ENCODE peak calls at places on chromosomes 1 and 21, in nine cellular contexts. E is GM06990, Q is epithelial cell of esophagus, M is colonic mucosa, N is AG10803, T is fibroblast of lung, X is AG04450, Y is astrocyte of the spinal cord, I is progenitor cell of endocrine pancreas. R is an unnamed sample.

GRCh38 chr1:157131281-157131680 is 6.9 kb downstream of the ETV3 start:
- DNase-seq in E (no peak), Q (no peak), M (no peak), N (no peak), T (no peak), X (no peak), Y (no peak), I (no peak), R (no peak)

GRCh38 chr1:246566808-246567154 is 525 bp downstream of the CNST start:
- DNase-seq in E (no peak), Q (no peak), M (no peak), N (peak; percentile 30), T (peak; percentile 34), X (no peak), Y (no peak), I (no peak), R (no peak)

GRCh38 chr1:160810486-160810885 is 14.5 kb downstream of the LY9 start:
- DNase-seq in E (no peak), Q (no peak), M (no peak), N (no peak), T (no peak), X (no peak), Y (no peak), I (no peak), R (no peak)

GRCh38 chr1:58013237-58013636 is 533.3 kb downstream of the OMA1 start:
- DNase-seq in E (no peak), Q (no peak), M (no peak), N (no peak), T (no peak), X (no peak), Y (no peak), I (no peak), R (peak; percentile 13)

GRCh38 chr1:233487415-233487814 is 126.5 kb upstream of the KCNK1 start:
- DNase-seq in E (no peak), Q (peak; percentile 14), M (no peak), N (no peak), T (no peak), X (no peak), Y (no peak), I (no peak), R (no peak)

GRCh38 chr1:108897865-108898720 is 21.3 kb downstream of the GPSM2 start:
- DNase-seq in E (peak; percentile 23), Q (peak; percentile 72), M (peak; percentile 33), N (peak; percentile 78), T (peak; percentile 64), X (peak; percentile 34), Y (peak; percentile 73), I (no peak), R (peak; percentile 73)

GRCh38 chr1:47210666-47211065 is 20.8 kb upstream of the PDZK1IP1 start:
- DNase-seq in E (no peak), Q (peak; percentile 22), M (no peak), N (no peak), T (no peak), X (no peak), Y (no peak), I (no peak), R (no peak)

GRCh38 chr1:155864393-155864792 is 5.0 kb downstream of the SYT11 start:
- DNase-seq in E (no peak), Q (peak; percentile 20), M (no peak), N (no peak), T (peak; percentile 42), X (no peak), Y (no peak), I (no peak), R (no peak)

GRCh38 chr1:156623946-156624813 is 5.0 kb downstream of the HAPLN2 start:
- DNase-seq in E (no peak), Q (peak; percentile 48), M (peak; percentile 35), N (peak; percentile 18), T (peak; percentile 28), X (no peak), Y (peak; percentile 21), I (peak; percentile 54), R (peak; percentile 55)

GRCh38 chr1:172121071-172121717 is 279.9 kb downstream of the DNM3 start:
- DNase-seq in E (no peak), Q (no peak), M (no peak), N (no peak), T (no peak), X (no peak), Y (no peak), I (no peak), R (no peak)

GRCh38 chr1:66725885-66726665 is 26.2 kb upstream of the DYNLT5 start:
- DNase-seq in E (no peak), Q (peak; percentile 73), M (peak; percentile 53), N (peak; percentile 82), T (peak; percentile 66), X (peak; percentile 41), Y (peak; percentile 77), I (peak; percentile 29), R (peak; percentile 78)

GRCh38 chr1:58809327-58810040 is 25.6 kb upstream of the JUN start:
- DNase-seq in E (no peak), Q (peak; percentile 94), M (no peak), N (peak; percentile 85), T (peak; percentile 84), X (peak; percentile 29), Y (peak; percentile 29), I (no peak), R (peak; percentile 41)

GRCh38 chr1:211345719-211346118 is 19.1 kb downstream of the TRAF5 start:
- DNase-seq in E (no peak), Q (no peak), M (no peak), N (no peak), T (peak; percentile 49), X (no peak), Y (peak; percentile 24), I (no peak), R (no peak)

GRCh38 chr21:42147386-42148020 is 71.4 kb upstream of the ABCG1 start:
- DNase-seq in E (no peak), Q (no peak), M (no peak), N (no peak), T (no peak), X (no peak), Y (no peak), I (no peak), R (no peak)

GRCh38 chr1:219757890-219758289 is 145.0 kb upstream of the ZC3H11B start:
- DNase-seq in E (no peak), Q (peak; percentile 53), M (no peak), N (no peak), T (peak; percentile 34), X (no peak), Y (peak; percentile 52), I (no peak), R (peak; percentile 43)

GRCh38 chr1:241837901-241838300 is 10.1 kb upstream of the EXO1 start:
- DNase-seq in E (no peak), Q (peak; percentile 68), M (no peak), N (peak; percentile 80), T (peak; percentile 95), X (peak; percentile 94), Y (peak; percentile 51), I (no peak), R (peak; percentile 76)

DNA sequence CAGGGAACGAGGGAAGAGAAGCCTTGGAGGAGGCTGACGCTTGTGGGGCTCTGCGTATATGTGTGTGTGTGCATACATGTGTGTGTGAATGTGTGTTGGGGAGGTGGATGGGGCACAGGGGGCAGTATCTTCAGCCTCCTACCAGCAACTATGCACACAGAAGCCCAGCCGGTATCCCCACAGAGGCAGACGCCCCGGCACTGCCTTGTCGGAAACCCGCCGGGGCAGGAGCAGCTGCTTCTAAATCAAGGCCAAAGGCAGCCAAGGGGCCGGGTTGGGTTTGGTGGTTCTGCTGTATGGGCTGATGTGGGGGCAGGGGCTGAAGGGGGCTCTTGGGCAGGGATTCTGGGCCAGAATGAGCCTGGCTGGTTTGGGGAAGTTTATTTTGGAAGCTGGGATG is 10.8 kb upstream of the WNT4 start:
- DNase-seq in E (no peak), Q (no peak), M (no peak), N (no peak), T (no peak), X (no peak), Y (no peak), I (no peak), R (no peak)
- TF ChIP-seq CTCF in E (no peak), Q (no peak), M (no peak), N (no peak), T (no peak), X (no peak), Y (no peak), I (no peak), R (no peak)

GRCh38 chr1:118563969-118564951 is 379.2 kb upstream of the SPAG17 start:
- DNase-seq in E (peak; percentile 3), Q (no peak), M (no peak), N (peak; percentile 12), T (no peak), X (no peak), Y (no peak), I (no peak), R (no peak)
- TF ChIP-seq CTCF in E (no peak), Q (no peak), M (no peak), N (peak; percentile 23), T (no peak), X (no peak), Y (no peak), I (no peak), R (no peak)

DNA sequence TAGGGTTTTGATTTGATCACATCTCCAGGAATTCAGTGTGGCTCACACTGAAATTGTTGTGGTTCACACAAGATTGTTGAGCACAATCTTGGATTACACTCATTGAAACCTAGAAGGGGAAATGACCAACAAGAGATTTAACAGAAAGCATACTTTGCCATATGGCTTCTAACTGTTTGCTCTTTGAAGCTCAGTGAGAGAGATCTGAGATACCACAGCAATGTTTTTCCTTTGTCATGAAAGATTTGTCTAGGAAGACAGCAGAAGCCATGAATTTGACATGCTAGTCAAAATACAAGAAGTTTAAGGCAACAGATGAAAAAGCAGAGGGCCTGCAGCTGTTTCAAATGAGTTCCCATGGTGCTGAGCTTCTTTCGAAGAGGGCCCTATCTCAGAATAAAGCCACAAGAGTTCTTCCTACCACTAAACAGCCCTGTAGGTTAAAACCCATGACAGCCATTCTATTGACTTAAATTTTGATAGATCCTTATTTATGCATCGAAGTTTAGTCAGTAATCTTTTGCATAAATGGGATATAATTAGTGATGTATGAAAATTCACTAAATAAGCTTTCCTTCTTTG is 650.4 kb downstream of the LTN1 start:
- DNase-seq in E (no peak), Q (no peak), M (no peak), N (peak; percentile 69), T (peak; percentile 71), X (no peak), Y (peak; percentile 54), I (no peak), R (no peak)
- TF ChIP-seq CTCF in E (no peak), Q (no peak), M (no peak), N (no peak), T (no peak), X (no peak), Y (no peak), I (no peak), R (no peak)

DNA sequence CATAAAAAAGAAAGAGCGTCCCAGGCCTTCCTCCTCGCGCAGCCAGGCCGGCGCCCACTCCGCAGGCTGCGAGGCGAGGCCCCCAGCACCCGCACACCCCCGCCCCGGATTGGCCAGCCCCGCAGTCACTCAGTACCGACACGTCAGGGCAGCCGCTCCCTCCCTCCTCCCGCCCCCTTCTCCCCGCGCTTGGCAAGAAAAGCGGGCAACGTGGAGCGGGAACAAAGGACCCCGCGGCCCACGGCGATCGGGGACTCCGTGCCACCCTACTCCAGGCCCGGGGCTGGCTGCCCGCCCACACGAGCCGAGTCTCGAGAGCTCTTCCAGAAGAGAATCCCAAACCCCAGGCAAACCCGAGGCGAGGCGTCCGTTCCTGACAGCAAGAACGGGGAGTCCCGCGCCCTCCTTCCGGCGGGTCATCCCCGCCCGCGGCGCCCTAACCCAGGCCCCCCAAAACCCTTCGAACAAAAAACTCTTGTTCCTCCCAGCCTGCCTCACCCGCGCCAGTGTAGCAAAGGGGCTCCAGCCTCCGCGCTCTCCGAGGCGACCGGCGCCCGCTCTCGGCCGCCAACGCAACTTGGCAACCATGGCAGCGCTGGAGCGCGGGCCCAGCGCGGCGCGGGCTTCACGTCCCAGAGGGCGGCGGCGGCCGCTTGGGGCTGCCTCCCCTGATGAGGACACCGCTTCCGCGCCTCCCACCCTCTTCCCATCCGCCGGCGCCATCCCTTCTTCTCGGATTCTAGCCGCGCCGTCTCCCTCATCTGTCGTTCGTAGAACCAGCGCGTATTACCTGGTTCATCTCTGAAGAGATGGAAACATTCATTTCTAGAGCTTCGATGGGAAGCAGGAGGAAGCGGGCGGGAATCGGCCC is 645 bp downstream of the IVNS1ABP start:
- DNase-seq in E (peak; percentile 91), Q (peak; percentile 92), M (peak; percentile 99), N (peak; percentile 93), T (peak; percentile 92), X (peak; percentile 83), Y (peak; percentile 91), I (peak; percentile 88), R (peak; percentile 94)
- TF ChIP-seq CTCF in E (no peak), Q (peak; percentile 13), M (no peak), N (no peak), T (peak; percentile 3), X (no peak), Y (no peak), I (no peak), R (no peak)